ENCODE peak calls at places on chromosome X, in nine cellular contexts. O is RCC 7860; G is stimulated activated CD4-positive, alpha-beta T cell treated with anti-CD3 and anti-CD28 coated beads, Interleukin-1b, Interleukin-23, amount 100 ng/mL, for 24 hours; P is endothelial cell; L is GM06990; D is activated CD4-positive, alpha-beta T cell treated with anti-CD3 and anti-CD28 coated beads for 24 hours; Q is occipital lobe; C is T-helper 1 cell; M is COLO829. Z is an unnamed sample.

GRCh38 chrX:154040863-154041262 is 21.2 kb upstream of the IRAK1 start:
- DNase-seq in O (no peak), G (no peak), P (no peak), L (no peak), D (no peak), Q (no peak), C (no peak), M (no peak), Z (no peak)

GRCh38 chrX:47093248-47093647 is 15.0 kb downstream of the RGN start:
- DNase-seq in O (no peak), G (no peak), P (no peak), L (no peak), D (no peak), Q (no peak), C (no peak), M (peak), Z (no peak)

GRCh38 chrX:44082829-44083228 is 109.6 kb upstream of the NDP start:
- DNase-seq in O (peak), G (no peak), P (no peak), L (no peak), D (no peak), Q (no peak), C (no peak), M (no peak), Z (no peak)

GRCh38 chrX:44400588-44400987 is 57.1 kb upstream of the EFHC2 start:
- DNase-seq in O (peak), G (peak), P (no peak), L (no peak), D (no peak), Q (no peak), C (no peak), M (peak), Z (no peak)

GRCh38 chrX:48021026-48021900 is 14.5 kb downstream of the SPACA5 start:
- DNase-seq in O (peak), G (peak), P (peak), L (peak), D (peak), Q (peak), C (peak), M (peak), Z (peak)

GRCh38 chrX:49178537-49178936 is 6.8 kb downstream of the PLP2 start:
- DNase-seq in O (no peak), G (no peak), P (no peak), L (no peak), D (no peak), Q (no peak), C (no peak), M (no peak), Z (no peak)

GRCh38 chrX:105564536-105564935 is 257.8 kb upstream of the NRK start:
- DNase-seq in O (peak), G (no peak), P (no peak), L (no peak), D (no peak), Q (no peak), C (no peak), M (peak), Z (no peak)

GRCh38 chrX:2311483-2311882 is 189.3 kb downstream of the DHRSX start:
- DNase-seq in O (no peak), G (no peak), P (no peak), L (no peak), D (no peak), Q (no peak), C (no peak), M (no peak), Z (no peak)

GRCh38 chrX:47384502-47384901 is 14.1 kb downstream of the ZNF157 start:
- DNase-seq in O (peak), G (peak), P (peak), L (peak), D (peak), Q (peak), C (peak), M (peak), Z (peak)

GRCh38 chrX:78822157-78822683 is 74.7 kb downstream of the LPAR4 start:
- DNase-seq in O (no peak), G (no peak), P (no peak), L (no peak), D (no peak), Q (no peak), C (no peak), M (no peak), Z (no peak)

GRCh38 chrX:13428055-13428786 is 108.4 kb upstream of the ATXN3L start:
- DNase-seq in O (peak), G (no peak), P (no peak), L (peak), D (no peak), Q (no peak), C (no peak), M (no peak), Z (no peak)

GRCh38 chrX:134782796-134783195 is 124.5 kb upstream of the PLAC1 start:
- DNase-seq in O (peak), G (no peak), P (peak), L (no peak), D (no peak), Q (no peak), C (no peak), M (no peak), Z (no peak)

GRCh38 chrX:33307954-33308353 is 96.6 kb upstream of the DMD start:
- DNase-seq in O (no peak), G (no peak), P (no peak), L (no peak), D (no peak), Q (no peak), C (no peak), M (peak), Z (no peak)

GRCh38 chrX:83771664-83772063 is 89.3 kb upstream of the CYLC1 start:
- DNase-seq in O (no peak), G (no peak), P (peak), L (no peak), D (no peak), Q (no peak), C (no peak), M (no peak), Z (no peak)

GRCh38 chrX:139834879-139835278 is 98.0 kb downstream of the ATP11C start:
- DNase-seq in O (no peak), G (no peak), P (no peak), L (no peak), D (no peak), Q (no peak), C (no peak), M (no peak), Z (no peak)

GRCh38 chrX:53711446-53711845 is 24.9 kb upstream of the HUWE1 start:
- DNase-seq in O (no peak), G (no peak), P (no peak), L (no peak), D (no peak), Q (no peak), C (no peak), M (no peak), Z (no peak)

GRCh38 chrX:29903365-29903764 is 312.0 kb upstream of the MAGEB2 start:
- DNase-seq in O (no peak), G (no peak), P (no peak), L (no peak), D (no peak), Q (no peak), C (no peak), M (no peak), Z (no peak)

GRCh38 chrX:1389181-1389992 is 2.5 kb downstream of the SLC25A6 start:
- DNase-seq in O (no peak), G (no peak), P (no peak), L (no peak), D (no peak), Q (no peak), C (no peak), M (no peak), Z (no peak)

GRCh38 chrX:97704881-97705280 is 821.2 kb downstream of the RPA4 start:
- DNase-seq in O (no peak), G (no peak), P (no peak), L (no peak), D (no peak), Q (no peak), C (no peak), M (no peak), Z (no peak)

GRCh38 chrX:13752646-13753045 is 18.1 kb downstream of the OFD1 start:
- DNase-seq in O (no peak), G (no peak), P (no peak), L (peak), D (no peak), Q (no peak), C (no peak), M (no peak), Z (no peak)

GRCh38 chrX:7996414-7996813 is 69.2 kb upstream of the PNPLA4 start:
- DNase-seq in O (no peak), G (no peak), P (peak), L (no peak), D (no peak), Q (no peak), C (no peak), M (peak), Z (no peak)

GRCh38 chrX:66050140-66050569 is 10.3 kb upstream of the VSIG4 start:
- DNase-seq in O (no peak), G (no peak), P (no peak), L (no peak), D (no peak), Q (no peak), C (no peak), M (no peak), Z (no peak)

GRCh38 chrX:18893536-18893935 is 90.4 kb downstream of the PHKA2 start:
- DNase-seq in O (no peak), G (no peak), P (no peak), L (no peak), D (no peak), Q (no peak), C (no peak), M (no peak), Z (no peak)

GRCh38 chrX:120697053-120697452 is 67.2 kb upstream of the C1GALT1C1 start:
- DNase-seq in O (no peak), G (no peak), P (no peak), L (peak), D (no peak), Q (no peak), C (no peak), M (no peak), Z (no peak)

GRCh38 chrX:42755820-42756219 is 22.1 kb downstream of the PPP1R2C start:
- DNase-seq in O (peak), G (no peak), P (no peak), L (no peak), D (no peak), Q (peak), C (no peak), M (peak), Z (no peak)

GRCh38 chrX:123093792-123094191 is 90.3 kb upstream of the GRIA3 start:
- DNase-seq in O (no peak), G (no peak), P (no peak), L (no peak), D (no peak), Q (no peak), C (no peak), M (no peak), Z (no peak)

GRCh38 chrX:44306336-44306735 is 37.1 kb downstream of the EFHC2 start:
- DNase-seq in O (no peak), G (no peak), P (no peak), L (no peak), D (no peak), Q (no peak), C (no peak), M (no peak), Z (no peak)

GRCh38 chrX:13005671-13006473 is 31.0 kb downstream of the TMSB4X start:
- DNase-seq in O (no peak), G (no peak), P (no peak), L (peak), D (no peak), Q (no peak), C (no peak), M (no peak), Z (no peak)

GRCh38 chrX:85994228-85994627 is 53.1 kb downstream of the CHM start:
- DNase-seq in O (no peak), G (no peak), P (no peak), L (no peak), D (no peak), Q (no peak), C (no peak), M (no peak), Z (no peak)

GRCh38 chrX:135433531-135434257 is 11.9 kb downstream of the SMIM10L2A start:
- DNase-seq in O (no peak), G (no peak), P (no peak), L (no peak), D (no peak), Q (no peak), C (no peak), M (no peak), Z (no peak)

GRCh38 chrX:118976599-118977340 is 2.4 kb downstream of the LONRF3 start:
- DNase-seq in O (peak), G (no peak), P (peak), L (peak), D (peak), Q (no peak), C (peak), M (no peak), Z (peak)